ENCODE peak calls at places on chromosomes 13 and 19, in five cellular contexts. E is neuronal stem cell, Z is mesenchymal stem cell, K is H9, U is H1. L is an unnamed sample.

GRCh38 chr19:35124098-35125060 is 8.8 kb downstream of the FXYD3 start:
- DNase-seq in E (no peak), Z (no peak), K (peak), U (no peak), L (peak)

GRCh38 chr19:44731081-44731480 is 17.4 kb upstream of the BCL3 start:
- DNase-seq in E (no peak), Z (no peak), K (no peak), U (no peak), L (no peak)

GRCh38 chr13:26021516-26021915 is 30.3 kb downstream of the SHISA2 start:
- DNase-seq in E (no peak), Z (no peak), K (no peak), U (no peak), L (peak)

GRCh38 chr13:23980160-23980551 is 82.9 kb upstream of the C1QTNF9B start:
- DNase-seq in E (peak), Z (peak), K (peak), U (peak), L (peak)

GRCh38 chr19:1307755-1308303 is 22.2 kb downstream of the EFNA2 start:
- DNase-seq in E (no peak), Z (no peak), K (no peak), U (no peak), L (peak)

GRCh38 chr19:37594064-37594981 is at the start of the genes ZNF540 and ZNF571:
- DNase-seq in E (peak), Z (peak), K (peak), U (peak), L (peak)

GRCh38 chr19:6041991-6042421 is 64.1 kb upstream of the RANBP3 start:
- DNase-seq in E (no peak), Z (no peak), K (no peak), U (no peak), L (no peak)

GRCh38 chr19:4933528-4933927 is 24.2 kb downstream of the UHRF1 start:
- DNase-seq in E (no peak), Z (no peak), K (no peak), U (no peak), L (no peak)

GRCh38 chr19:46860846-46861690 is at the start of gene ARHGAP35:
- DNase-seq in E (no peak), Z (no peak), K (peak), U (no peak), L (no peak)

GRCh38 chr13:107713314-107713713 is 502.0 kb downstream of the LIG4 start:
- DNase-seq in E (no peak), Z (no peak), K (no peak), U (no peak), L (no peak)

GRCh38 chr19:48625891-48626327 is 6.6 kb downstream of the SPHK2 start:
- DNase-seq in E (no peak), Z (no peak), K (no peak), U (no peak), L (no peak)

GRCh38 chr13:47114030-47114429 is 217.2 kb upstream of the HTR2A start:
- DNase-seq in E (no peak), Z (peak), K (no peak), U (no peak), L (peak)

GRCh38 chr13:32334676-32335075 is 19.4 kb downstream of the BRCA2 start:
- DNase-seq in E (no peak), Z (peak), K (no peak), U (no peak), L (no peak)

GRCh38 chr19:15323496-15324235 is 8.7 kb downstream of the BRD4 start:
- DNase-seq in E (no peak), Z (peak), K (no peak), U (no peak), L (peak)

GRCh38 chr13:106083620-106084350 is 451.7 kb downstream of the EFNB2 start:
- DNase-seq in E (no peak), Z (peak), K (peak), U (no peak), L (peak)

GRCh38 chr13:75694742-75695141 is 58.6 kb downstream of the LMO7 start:
- DNase-seq in E (no peak), Z (no peak), K (no peak), U (no peak), L (no peak)

GRCh38 chr19:14248578-14249011 is 42.6 kb upstream of the ADGRL1 start:
- DNase-seq in E (peak), Z (peak), K (peak), U (peak), L (no peak)

GRCh38 chr19:16073988-16074387 is 2.3 kb upstream of the TPM4 start:
- DNase-seq in E (no peak), Z (peak), K (no peak), U (no peak), L (no peak)

GRCh38 chr13:93173656-93174055 is 53.0 kb upstream of the GPC6 start:
- DNase-seq in E (no peak), Z (no peak), K (no peak), U (no peak), L (no peak)

GRCh38 chr19:39157275-39157996 is 31.9 kb downstream of the PAK4 start:
- DNase-seq in E (no peak), Z (peak), K (no peak), U (no peak), L (no peak)

GRCh38 chr19:30378701-30379100 is 6.5 kb downstream of the ZNF536 start:
- DNase-seq in E (no peak), Z (no peak), K (no peak), U (no peak), L (no peak)

GRCh38 chr19:13763300-13763699 is 1.0 kb upstream of the MRI1 start:
- DNase-seq in E (no peak), Z (no peak), K (no peak), U (no peak), L (no peak)

GRCh38 chr13:85142351-85142750 is 656.9 kb downstream of the SLITRK6 start:
- DNase-seq in E (no peak), Z (peak), K (no peak), U (no peak), L (no peak)

GRCh38 chr19:8363803-8364771 is at the start of gene ANGPTL4:
- DNase-seq in E (peak), Z (peak), K (peak), U (no peak), L (peak)

GRCh38 chr13:26061947-26062346 is 10.1 kb upstream of the SHISA2 start:
- DNase-seq in E (no peak), Z (peak), K (no peak), U (no peak), L (no peak)

GRCh38 chr13:112615391-112615790 is 27.4 kb upstream of the TUBGCP3 start:
- DNase-seq in E (no peak), Z (no peak), K (no peak), U (no peak), L (no peak)

GRCh38 chr19:19562665-19563347 is 24.7 kb downstream of the CILP2 start:
- DNase-seq in E (no peak), Z (no peak), K (no peak), U (no peak), L (no peak)

GRCh38 chr19:53989600-53990533 is 1.6 kb upstream of the CACNG6 start:
- DNase-seq in E (no peak), Z (no peak), K (no peak), U (no peak), L (no peak)

GRCh38 chr19:51024924-51025323 is 1.5 kb downstream of the KLK11 start:
- DNase-seq in E (no peak), Z (no peak), K (no peak), U (no peak), L (no peak)

GRCh38 chr19:18751571-18751970 is 39.5 kb downstream of the COMP start:
- DNase-seq in E (no peak), Z (no peak), K (no peak), U (no peak), L (no peak)

GRCh38 chr13:90857921-90858320 is 489.6 kb upstream of the MIR17HG start:
- DNase-seq in E (no peak), Z (no peak), K (no peak), U (no peak), L (no peak)

GRCh38 chr13:49409008-49409407 is 34.9 kb downstream of the CAB39L start:
- DNase-seq in E (no peak), Z (no peak), K (no peak), U (no peak), L (no peak)
- H2BK12ac ChIP-seq in E (no peak), Z (no peak), K (no peak), U (no peak), L (no peak)

DNA sequence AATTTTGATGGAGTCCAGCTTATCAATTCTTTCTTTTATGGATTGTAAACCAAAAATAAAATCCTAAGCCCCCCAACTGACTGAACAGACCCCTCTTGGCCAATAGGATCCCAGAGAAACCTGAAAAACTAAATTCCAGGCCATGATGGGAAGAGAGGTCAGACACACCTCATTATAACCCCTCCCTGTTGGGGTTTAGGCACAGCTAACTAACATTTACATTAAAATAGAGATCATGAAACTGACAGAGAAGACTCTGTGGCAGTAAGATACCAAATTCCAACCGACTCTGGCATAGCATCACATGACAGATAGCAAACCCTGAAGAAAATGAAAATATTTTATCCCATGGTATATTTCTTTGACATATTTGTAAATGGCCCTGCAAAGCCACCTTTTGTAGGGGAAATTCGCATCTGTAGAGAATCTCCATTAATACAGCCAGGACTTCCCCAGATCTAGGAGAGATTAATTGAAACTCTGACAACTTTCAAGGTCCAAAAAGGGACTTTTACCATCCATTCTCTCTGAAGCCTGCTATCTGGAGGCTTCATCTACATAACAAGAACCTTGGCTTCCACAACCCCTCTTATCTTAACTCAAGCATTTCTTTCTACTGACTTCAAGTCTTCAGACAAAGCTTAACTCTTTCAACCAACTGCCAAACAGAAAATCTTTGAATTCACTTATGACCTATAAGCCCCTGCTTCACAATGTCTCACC is 27.0 kb upstream of the GAS6 start:
- DNase-seq in E (no peak), Z (no peak), K (no peak), U (no peak), L (peak)
- H4K8ac ChIP-seq in E (no peak), Z (no peak), K (no peak), U (no peak), L (no peak)

GRCh38 chr13:28620011-28620830 is 38.7 kb upstream of the POMP start:
- DNase-seq in E (no peak), Z (no peak), K (no peak), U (no peak), L (peak)
- H2BK5ac ChIP-seq in E (no peak), Z (no peak), K (no peak), U (no peak), L (no peak)

DNA sequence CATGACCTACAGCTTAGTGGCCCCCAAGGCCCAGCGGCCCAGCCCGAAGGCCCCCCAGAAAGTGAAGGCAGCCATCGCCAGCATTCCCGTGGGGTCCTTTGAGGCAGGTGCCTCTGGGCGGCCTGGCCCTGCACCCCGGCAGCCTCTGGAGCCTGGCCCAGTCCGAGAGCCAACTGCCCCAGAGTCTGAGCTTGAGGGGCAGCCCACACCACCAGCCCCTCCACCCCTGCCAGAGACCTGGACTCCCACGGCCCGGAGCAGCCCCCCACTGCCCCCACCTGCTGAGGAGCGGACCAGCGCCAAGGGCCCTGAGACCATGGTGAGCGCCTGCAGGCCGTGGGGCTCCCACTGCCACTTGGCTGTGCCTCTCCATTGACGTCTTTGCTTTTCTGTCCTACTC is 9.0 kb upstream of the PRR19 start:
- DNase-seq in E (no peak), Z (no peak), K (no peak), U (no peak), L (no peak)
- H2BK12ac ChIP-seq in E (no peak), Z (no peak), K (no peak), U (no peak), L (no peak)

DNA sequence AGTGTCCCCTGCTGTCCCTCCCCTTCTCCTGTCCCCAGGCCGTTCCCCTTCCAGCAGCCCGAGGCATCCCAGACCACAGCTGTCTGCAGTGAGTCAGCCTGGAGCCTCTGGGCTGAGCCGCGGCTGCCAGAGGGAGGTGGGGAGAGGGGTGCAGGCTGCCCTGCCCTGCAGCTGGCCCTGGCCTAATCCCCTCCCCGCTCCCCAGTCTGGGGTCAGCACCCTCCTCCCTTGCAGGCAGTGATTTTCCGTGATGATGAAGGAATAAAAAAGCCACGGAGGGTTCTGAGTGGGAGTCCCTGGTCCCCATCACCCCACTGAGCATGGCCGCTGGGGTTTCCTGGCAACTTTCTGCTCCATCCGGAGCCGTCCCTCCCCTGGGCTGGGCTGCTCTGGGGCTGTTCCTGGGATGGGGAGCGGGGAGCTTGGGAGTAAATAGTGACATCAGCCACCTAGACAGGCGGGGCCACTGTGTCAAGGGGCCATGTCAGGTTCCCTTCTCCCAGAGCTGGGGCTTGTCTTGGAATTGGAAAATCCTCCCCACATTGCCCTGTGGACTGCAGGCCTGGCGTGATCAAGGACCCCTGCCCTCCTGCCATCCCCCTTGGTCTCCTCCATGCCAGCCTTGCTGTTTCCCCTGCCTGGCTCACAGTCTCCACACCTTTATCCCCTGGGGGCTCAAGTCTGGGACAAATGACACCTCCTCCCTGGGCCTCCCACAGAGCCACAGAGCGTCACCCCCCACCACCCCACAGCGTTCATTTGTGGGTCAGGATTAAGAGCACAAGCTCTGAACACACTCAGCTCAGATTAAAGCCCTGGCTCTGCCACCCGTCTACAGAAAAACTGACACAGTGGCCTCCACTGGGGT is 16.7 kb downstream of the SPC24 start:
- DNase-seq in E (peak), Z (peak), K (peak), U (no peak), L (peak)
- H4K8ac ChIP-seq in E (no peak), Z (peak), K (no peak), U (no peak), L (peak)

DNA sequence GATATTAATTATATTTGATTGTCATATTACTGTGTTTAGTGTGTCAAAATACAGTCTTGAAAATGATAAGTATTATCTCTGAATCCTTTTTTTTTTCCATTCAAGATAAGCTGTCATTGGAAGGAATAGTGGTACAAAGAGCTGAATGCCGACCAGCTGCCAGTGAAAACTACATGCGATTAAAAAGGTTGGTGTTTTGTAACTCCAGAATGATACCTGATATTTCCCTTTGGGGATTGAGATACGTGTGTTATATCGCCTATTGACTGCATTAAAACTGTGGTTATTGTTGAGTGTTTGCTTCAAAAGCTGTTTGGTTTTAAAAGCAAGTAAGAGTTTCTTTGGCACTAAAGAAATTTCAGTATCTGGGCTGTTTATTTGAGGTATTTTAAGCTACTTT is 6.5 kb upstream of the KCTD4 start:
- DNase-seq in E (no peak), Z (no peak), K (no peak), U (no peak), L (no peak)
- H2BK5ac ChIP-seq in E (no peak), Z (no peak), K (no peak), U (no peak), L (no peak)

GRCh38 chr13:41402695-41403511 is 54.4 kb upstream of the RGCC start:
- DNase-seq in E (no peak), Z (no peak), K (peak), U (no peak), L (no peak)
- H2BK12ac ChIP-seq in E (peak), Z (no peak), K (no peak), U (peak), L (peak)

GRCh38 chr13:30463820-30464495 is 1.8 kb downstream of the HMGB1 start:
- DNase-seq in E (no peak), Z (peak), K (no peak), U (no peak), L (peak)
- H4K8ac ChIP-seq in E (peak), Z (peak), K (no peak), U (peak), L (peak)

DNA sequence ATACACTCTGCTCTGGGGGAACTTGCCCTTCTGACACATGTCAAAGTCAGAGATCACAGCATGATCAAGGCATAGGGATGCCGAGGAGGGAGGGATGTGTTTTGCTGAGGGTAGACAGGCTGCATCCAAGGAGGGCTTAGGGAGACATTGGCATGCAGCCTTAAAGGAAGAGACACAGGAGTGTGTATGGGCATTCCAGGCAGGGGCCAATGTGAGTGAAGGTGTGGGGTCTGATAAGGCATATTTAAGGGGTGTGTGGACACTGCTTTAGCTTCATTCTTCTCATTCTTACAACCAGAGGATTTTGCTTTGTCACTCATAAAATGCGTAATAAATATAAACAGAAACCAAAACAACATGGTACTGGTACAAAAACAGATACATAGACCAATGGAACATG is 193.4 kb downstream of the RGCC start:
- DNase-seq in E (no peak), Z (no peak), K (no peak), U (no peak), L (peak)
- H2BK5ac ChIP-seq in E (no peak), Z (no peak), K (no peak), U (no peak), L (peak)

DNA sequence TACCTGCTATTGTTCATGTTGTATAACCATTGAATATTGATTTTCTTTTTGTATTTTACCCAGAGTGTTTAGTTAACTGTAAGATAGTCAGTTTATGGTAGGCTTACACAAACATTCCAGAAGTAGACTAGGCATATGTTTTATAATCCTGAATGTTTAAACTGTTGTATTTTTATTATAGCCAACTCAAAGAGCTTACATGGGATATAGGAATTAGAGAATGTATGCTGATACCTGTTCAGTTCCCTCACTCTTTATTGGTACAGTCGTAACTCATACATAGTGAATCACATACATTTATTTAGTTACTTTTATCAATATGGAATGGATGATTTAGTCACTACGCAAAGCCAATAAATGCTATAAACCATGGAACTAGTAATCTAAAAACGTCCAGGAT is 657.9 kb downstream of the SLITRK5 start:
- DNase-seq in E (no peak), Z (no peak), K (no peak), U (no peak), L (no peak)
- H2BK12ac ChIP-seq in E (no peak), Z (no peak), K (no peak), U (no peak), L (no peak)